ENCODE peak calls at places on chromosomes 2 and 18, in six cellular contexts. One of them, this sample, is unnamed.

GRCh38 chr18:70036168-70036567 is 88.5 kb upstream of the CD226 start:
- DNase-seq in neural progenitor cell: no peak
- DNase-seq in OCI-LY7: no peak
- DNase-seq in SK-N-SH: no peak
- DNase-seq in MM.1S: no peak
- DNase-seq in hepatocyte: no peak
- DNase-seq in this sample: no peak

GRCh38 chr2:17309186-17309585 is 209.1 kb downstream of the RAD51AP2 start:
- DNase-seq in hepatocyte: no peak
- DNase-seq in OCI-LY7: no peak
- DNase-seq in SK-N-SH: peak
- DNase-seq in MM.1S: no peak
- DNase-seq in neural progenitor cell: no peak
- DNase-seq in this sample: no peak

GRCh38 chr2:212549463-212549862 is 10.9 kb upstream of the ERBB4 start:
- DNase-seq in SK-N-SH: no peak
- DNase-seq in neural progenitor cell: no peak
- DNase-seq in MM.1S: no peak
- DNase-seq in OCI-LY7: no peak
- DNase-seq in hepatocyte: no peak
- DNase-seq in this sample: no peak

GRCh38 chr2:141317986-141318385 is 812.8 kb downstream of the LRP1B start:
- DNase-seq in OCI-LY7: no peak
- DNase-seq in neural progenitor cell: no peak
- DNase-seq in hepatocyte: no peak
- DNase-seq in MM.1S: no peak
- DNase-seq in SK-N-SH: no peak
- DNase-seq in this sample: peak

GRCh38 chr2:157206921-157207320 is 50.6 kb upstream of the GALNT5 start:
- DNase-seq in MM.1S: no peak
- DNase-seq in SK-N-SH: no peak
- DNase-seq in OCI-LY7: no peak
- DNase-seq in neural progenitor cell: no peak
- DNase-seq in hepatocyte: no peak
- DNase-seq in this sample: no peak

GRCh38 chr2:119024152-119024551 is 82.2 kb downstream of the MARCO start:
- DNase-seq in OCI-LY7: no peak
- DNase-seq in MM.1S: no peak
- DNase-seq in neural progenitor cell: no peak
- DNase-seq in SK-N-SH: peak
- DNase-seq in hepatocyte: no peak
- DNase-seq in this sample: no peak

GRCh38 chr18:79944126-79944731 is 7.2 kb downstream of the SLC66A2 start:
- DNase-seq in neural progenitor cell: no peak
- DNase-seq in OCI-LY7: no peak
- DNase-seq in MM.1S: no peak
- DNase-seq in hepatocyte: no peak
- DNase-seq in SK-N-SH: no peak
- DNase-seq in this sample: no peak

GRCh38 chr2:201827621-201828020 is 21.3 kb downstream of the CDK15 start:
- DNase-seq in hepatocyte: no peak
- DNase-seq in MM.1S: no peak
- DNase-seq in SK-N-SH: no peak
- DNase-seq in neural progenitor cell: no peak
- DNase-seq in OCI-LY7: no peak
- DNase-seq in this sample: peak

DNA sequence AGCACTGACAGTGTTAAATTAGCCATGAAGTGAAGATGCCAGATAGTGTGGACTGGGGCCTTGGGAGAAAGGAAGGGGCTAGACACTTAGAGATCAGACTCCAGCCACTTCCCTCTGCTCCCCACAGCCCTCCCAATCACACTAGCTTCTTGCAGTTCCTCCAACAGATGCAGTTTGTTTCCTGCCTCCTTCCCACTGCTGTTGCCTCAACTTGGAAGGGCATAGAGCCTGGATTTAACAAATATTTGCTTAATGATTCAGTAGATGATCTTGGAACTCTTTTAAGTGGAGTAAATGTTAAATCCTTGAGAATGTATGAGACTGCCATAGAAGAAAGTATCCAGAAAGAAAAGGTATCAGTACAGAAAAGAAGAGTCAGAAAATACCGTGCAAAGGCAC is 1.5 kb upstream of the BZW1 start:
- DNase-seq in MM.1S: no peak
- DNase-seq in SK-N-SH: no peak
- DNase-seq in hepatocyte: peak
- DNase-seq in OCI-LY7: peak
- DNase-seq in neural progenitor cell: no peak
- DNase-seq in this sample: peak
- TF ChIP-seq EZH2phosphoT487 in MM.1S: no peak
- TF ChIP-seq EZH2phosphoT487 in SK-N-SH: no peak
- TF ChIP-seq EZH2phosphoT487 in hepatocyte: no peak
- TF ChIP-seq EZH2phosphoT487 in OCI-LY7: no peak
- TF ChIP-seq EZH2phosphoT487 in neural progenitor cell: no peak
- TF ChIP-seq EZH2phosphoT487 in this sample: no peak

DNA sequence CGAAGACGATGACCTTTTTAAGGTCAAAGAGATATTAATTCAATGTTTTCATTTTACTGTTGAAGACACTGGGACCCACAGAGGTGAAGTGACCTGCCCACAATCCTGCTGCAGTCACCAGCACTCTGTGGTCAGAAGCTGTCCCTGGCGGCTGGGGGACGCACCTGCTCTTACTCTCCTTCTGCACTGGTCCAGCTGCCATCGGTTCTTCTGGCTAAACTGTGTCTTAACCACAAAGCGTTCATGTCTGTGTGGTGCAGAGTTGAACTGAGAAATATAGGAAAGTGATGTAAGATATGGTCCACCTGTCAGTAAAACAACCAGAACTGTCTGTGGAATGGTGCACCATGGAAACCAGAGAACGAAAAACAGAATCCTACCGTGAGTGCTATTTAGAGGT is 44.9 kb upstream of the SMIM21 start:
- DNase-seq in MM.1S: no peak
- DNase-seq in hepatocyte: no peak
- DNase-seq in neural progenitor cell: no peak
- DNase-seq in OCI-LY7: no peak
- DNase-seq in SK-N-SH: no peak
- DNase-seq in this sample: no peak
- TF ChIP-seq EZH2phosphoT487 in MM.1S: no peak
- TF ChIP-seq EZH2phosphoT487 in hepatocyte: no peak
- TF ChIP-seq EZH2phosphoT487 in neural progenitor cell: no peak
- TF ChIP-seq EZH2phosphoT487 in OCI-LY7: no peak
- TF ChIP-seq EZH2phosphoT487 in SK-N-SH: no peak
- TF ChIP-seq EZH2phosphoT487 in this sample: no peak

GRCh38 chr2:159961005-159961404 is 101.4 kb downstream of the PLA2R1 start:
- DNase-seq in hepatocyte: no peak
- DNase-seq in SK-N-SH: no peak
- DNase-seq in MM.1S: no peak
- DNase-seq in neural progenitor cell: no peak
- DNase-seq in OCI-LY7: no peak
- DNase-seq in this sample: peak
- TF ChIP-seq EZH2phosphoT487 in hepatocyte: no peak
- TF ChIP-seq EZH2phosphoT487 in SK-N-SH: no peak
- TF ChIP-seq EZH2phosphoT487 in MM.1S: no peak
- TF ChIP-seq EZH2phosphoT487 in neural progenitor cell: no peak
- TF ChIP-seq EZH2phosphoT487 in OCI-LY7: no peak
- TF ChIP-seq EZH2phosphoT487 in this sample: no peak

GRCh38 chr2:223104336-223104735 is 52.3 kb downstream of the KCNE4 start:
- DNase-seq in SK-N-SH: no peak
- DNase-seq in OCI-LY7: no peak
- DNase-seq in neural progenitor cell: no peak
- DNase-seq in MM.1S: no peak
- DNase-seq in hepatocyte: no peak
- DNase-seq in this sample: no peak

GRCh38 chr2:223101340-223102039 is 49.5 kb downstream of the KCNE4 start:
- DNase-seq in neural progenitor cell: peak
- DNase-seq in SK-N-SH: peak
- DNase-seq in OCI-LY7: peak
- DNase-seq in hepatocyte: peak
- DNase-seq in MM.1S: peak
- DNase-seq in this sample: peak

GRCh38 chr2:223107825-223108224 is 55.8 kb downstream of the KCNE4 start:
- DNase-seq in OCI-LY7: no peak
- DNase-seq in neural progenitor cell: no peak
- DNase-seq in hepatocyte: no peak
- DNase-seq in MM.1S: no peak
- DNase-seq in SK-N-SH: no peak
- DNase-seq in this sample: no peak

GRCh38 chr2:223102040-223102899 is 50.3 kb downstream of the KCNE4 start:
- DNase-seq in MM.1S: no peak
- DNase-seq in neural progenitor cell: no peak
- DNase-seq in hepatocyte: no peak
- DNase-seq in OCI-LY7: no peak
- DNase-seq in SK-N-SH: no peak
- DNase-seq in this sample: no peak

GRCh38 chr2:223104741-223105140 is 52.8 kb downstream of the KCNE4 start:
- DNase-seq in hepatocyte: no peak
- DNase-seq in MM.1S: no peak
- DNase-seq in OCI-LY7: no peak
- DNase-seq in SK-N-SH: no peak
- DNase-seq in neural progenitor cell: no peak
- DNase-seq in this sample: no peak
- TF ChIP-seq EZH2phosphoT487 in hepatocyte: no peak
- TF ChIP-seq EZH2phosphoT487 in MM.1S: no peak
- TF ChIP-seq EZH2phosphoT487 in OCI-LY7: no peak
- TF ChIP-seq EZH2phosphoT487 in SK-N-SH: no peak
- TF ChIP-seq EZH2phosphoT487 in neural progenitor cell: no peak
- TF ChIP-seq EZH2phosphoT487 in this sample: no peak

GRCh38 chr2:196783431-196784094 is 15.9 kb downstream of the GTF3C3 start:
- DNase-seq in SK-N-SH: no peak
- DNase-seq in MM.1S: no peak
- DNase-seq in neural progenitor cell: no peak
- DNase-seq in hepatocyte: no peak
- DNase-seq in OCI-LY7: no peak
- DNase-seq in this sample: peak
- TF ChIP-seq EZH2phosphoT487 in SK-N-SH: no peak
- TF ChIP-seq EZH2phosphoT487 in MM.1S: no peak
- TF ChIP-seq EZH2phosphoT487 in neural progenitor cell: no peak
- TF ChIP-seq EZH2phosphoT487 in hepatocyte: no peak
- TF ChIP-seq EZH2phosphoT487 in OCI-LY7: no peak
- TF ChIP-seq EZH2phosphoT487 in this sample: no peak